ENCODE peak calls at places on chromosomes 7 and 10, in five cellular contexts. N, X, C, D and Y are unnamed samples.

GRCh38 chr7:100944138-100944537 is 5.2 kb upstream of the MUC3A start:
- DNase-seq in N (no peak), X (no peak), C (no peak), D (no peak), Y (no peak)

GRCh38 chr10:101031796-101032636 is 982 bp downstream of the SFXN3 start:
- DNase-seq in N (no peak), X (no peak), C (peak), D (no peak), Y (no peak)

GRCh38 chr10:123571978-123572377 is 94.2 kb upstream of the GPR26 start:
- DNase-seq in N (no peak), X (no peak), C (no peak), D (no peak), Y (no peak)

GRCh38 chr10:44763331-44763730 is 147.8 kb upstream of the TMEM72 start:
- DNase-seq in N (no peak), X (no peak), C (no peak), D (no peak), Y (no peak)

GRCh38 chr10:131129544-131129943 is 182.0 kb downstream of the TCERG1L start:
- DNase-seq in N (no peak), X (no peak), C (no peak), D (no peak), Y (no peak)

GRCh38 chr10:93875032-93875358 is 18.8 kb upstream of the SLC35G1 start:
- DNase-seq in N (no peak), X (no peak), C (no peak), D (no peak), Y (no peak)

GRCh38 chr7:17660116-17660515 is 280.2 kb downstream of the SNX13 start:
- DNase-seq in N (no peak), X (no peak), C (no peak), D (no peak), Y (no peak)

GRCh38 chr7:131197920-131198610 is 129.6 kb upstream of the MKLN1 start:
- DNase-seq in N (no peak), X (no peak), C (no peak), D (no peak), Y (no peak)

GRCh38 chr10:69911571-69912528 is 110.1 kb downstream of the COL13A1 start:
- DNase-seq in N (no peak), X (no peak), C (no peak), D (no peak), Y (no peak)

GRCh38 chr7:40186586-40186985 is 51.8 kb downstream of the SUGCT start:
- DNase-seq in N (no peak), X (no peak), C (peak), D (no peak), Y (no peak)

GRCh38 chr7:69803699-69804516 is 205.6 kb downstream of the AUTS2 start:
- DNase-seq in N (no peak), X (no peak), C (no peak), D (no peak), Y (peak)

GRCh38 chr10:117163061-117163953 is 25.2 kb upstream of the VAX1 start:
- DNase-seq in N (peak), X (no peak), C (no peak), D (no peak), Y (no peak)

GRCh38 chr10:5776881-5777197 is 36.4 kb downstream of the GDI2 start:
- DNase-seq in N (no peak), X (no peak), C (no peak), D (no peak), Y (no peak)

GRCh38 chr7:130794619-130794922 is 60.6 kb upstream of the KLF14 start:
- DNase-seq in N (no peak), X (no peak), C (no peak), D (no peak), Y (no peak)

GRCh38 chr7:102024769-102025391 is 207.5 kb downstream of the CUX1 start:
- DNase-seq in N (no peak), X (no peak), C (peak), D (no peak), Y (no peak)

GRCh38 chr10:126251778-126252407 is 136.4 kb downstream of the ADAM12 start:
- DNase-seq in N (no peak), X (no peak), C (no peak), D (no peak), Y (no peak)

GRCh38 chr10:95049919-95050318 is 19.4 kb downstream of the CYP2C8 start:
- DNase-seq in N (no peak), X (no peak), C (no peak), D (no peak), Y (no peak)

GRCh38 chr10:55266797-55267196 is 465.8 kb upstream of the PCDH15 start:
- DNase-seq in N (no peak), X (no peak), C (no peak), D (no peak), Y (no peak)

GRCh38 chr10:49709934-49710333 is 30.5 kb downstream of the C10orf53 start:
- DNase-seq in N (no peak), X (no peak), C (no peak), D (no peak), Y (no peak)

GRCh38 chr7:4139656-4140320 is 542.3 kb upstream of the FOXK1 start:
- DNase-seq in N (no peak), X (no peak), C (no peak), D (no peak), Y (no peak)

GRCh38 chr10:88616250-88616977 is 29.9 kb downstream of the LIPJ start:
- DNase-seq in N (no peak), X (no peak), C (no peak), D (no peak), Y (no peak)
- TF ChIP-seq SUZ12 in N (no peak), X (no peak), C (no peak), D (no peak), Y (no peak)

GRCh38 chr7:134425777-134426176 is 33.1 kb downstream of the AKR1B1 start:
- DNase-seq in N (no peak), X (no peak), C (no peak), D (no peak), Y (no peak)

GRCh38 chr7:134427896-134428295 is 31.0 kb downstream of the AKR1B1 start:
- DNase-seq in N (no peak), X (no peak), C (no peak), D (no peak), Y (no peak)

GRCh38 chr7:134431805-134432204 is 27.1 kb downstream of the AKR1B1 start:
- DNase-seq in N (no peak), X (no peak), C (peak), D (no peak), Y (no peak)

GRCh38 chr7:134429481-134429880 is 29.4 kb downstream of the AKR1B1 start:
- DNase-seq in N (no peak), X (no peak), C (no peak), D (no peak), Y (no peak)

DNA sequence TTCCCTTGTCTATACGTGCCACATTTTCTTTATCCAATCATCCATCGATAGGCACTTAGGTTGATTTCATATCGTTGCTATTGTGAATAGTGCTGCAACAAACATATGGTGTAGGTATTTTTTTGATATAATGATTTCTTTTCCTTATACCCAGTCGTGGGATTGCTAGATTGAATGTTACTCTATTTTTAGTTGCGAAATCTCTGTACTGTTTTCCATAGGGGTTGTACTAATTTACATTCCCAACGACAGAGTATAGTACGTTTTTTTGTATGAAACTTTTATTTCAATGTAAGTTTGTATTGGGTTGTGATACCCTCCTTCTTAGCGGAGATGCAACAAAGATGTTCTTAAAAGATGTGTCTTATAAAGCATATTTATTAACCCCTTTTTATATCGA is 30.0 kb downstream of the AKR1B1 start:
- DNase-seq in N (no peak), X (no peak), C (no peak), D (no peak), Y (no peak)
- TF ChIP-seq SUZ12 in N (no peak), X (no peak), C (no peak), D (no peak), Y (no peak)

DNA sequence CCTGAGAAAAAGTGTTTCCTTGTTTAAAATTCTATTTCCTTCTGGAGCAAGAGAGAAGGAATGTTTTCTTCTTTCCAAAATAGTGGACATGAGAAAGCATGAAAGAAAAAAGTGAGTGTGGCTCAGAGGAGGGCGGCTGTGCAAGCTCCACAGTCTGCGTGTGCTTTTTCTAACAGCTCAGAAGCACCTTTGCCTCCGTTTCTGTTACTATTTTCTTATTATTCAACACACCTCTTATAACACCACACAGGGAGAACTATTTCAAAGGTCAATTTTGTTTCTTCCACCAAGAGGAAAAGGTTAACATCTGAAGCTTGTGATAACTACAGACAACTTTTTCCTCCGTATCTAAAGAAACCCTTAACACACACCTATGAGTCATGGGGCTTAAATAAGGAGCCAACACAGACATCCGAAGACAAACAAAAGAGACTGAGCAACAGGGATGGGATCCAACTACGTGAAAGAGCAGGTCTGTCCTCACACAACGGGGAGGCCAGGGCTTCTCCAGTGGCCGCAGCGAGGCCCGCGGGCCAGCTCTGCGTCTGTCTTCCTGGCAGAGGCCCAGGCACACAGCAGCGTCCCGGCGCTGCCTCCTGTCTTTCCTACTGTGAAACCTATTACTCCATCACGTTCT is 36.2 kb upstream of the NCAPG2 start:
- DNase-seq in N (no peak), X (no peak), C (no peak), D (no peak), Y (no peak)
- TF ChIP-seq SUZ12 in N (no peak), X (no peak), C (no peak), D (no peak), Y (no peak)

DNA sequence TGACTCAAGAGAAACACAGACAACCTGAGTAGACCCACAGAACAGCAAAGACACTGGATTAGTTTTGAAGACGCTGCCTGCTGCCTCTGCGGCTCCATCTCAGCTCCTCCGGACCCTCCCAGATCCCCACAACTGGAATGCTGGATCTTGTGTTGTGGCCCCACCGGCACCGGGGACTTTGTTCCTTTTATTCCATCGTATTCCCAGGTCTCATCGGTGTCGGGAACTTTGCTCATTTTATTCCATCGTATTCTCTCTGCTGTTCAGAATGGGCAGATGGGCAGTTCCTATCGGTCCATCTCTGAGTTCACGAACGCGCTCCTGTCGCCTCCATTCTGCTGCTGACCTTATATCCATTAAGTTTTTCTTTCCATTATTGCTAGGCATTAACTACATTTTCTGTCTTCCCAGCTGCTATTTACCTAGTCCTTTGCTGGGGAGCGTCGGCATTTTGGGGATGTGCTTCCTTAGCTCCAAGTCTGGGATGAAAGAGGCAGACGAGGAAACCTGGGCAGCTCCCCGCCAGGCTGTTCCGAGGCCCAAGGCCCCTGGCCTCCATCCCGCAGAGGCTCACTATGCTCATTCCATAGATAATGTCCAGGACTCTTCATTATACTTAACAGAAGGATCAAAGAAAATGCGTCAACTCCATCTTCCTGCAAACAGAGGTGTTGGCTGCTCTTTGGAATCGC is 192.4 kb downstream of the MAD1L1 start:
- DNase-seq in N (no peak), X (no peak), C (no peak), D (no peak), Y (no peak)
- TF ChIP-seq SUZ12 in N (no peak), X (no peak), C (no peak), D (no peak), Y (no peak)

GRCh38 chr7:33788493-33788892 is 116.8 kb upstream of the BMPER start:
- DNase-seq in N (no peak), X (no peak), C (no peak), D (no peak), Y (no peak)
- TF ChIP-seq SUZ12 in N (no peak), X (no peak), C (no peak), D (no peak), Y (no peak)

GRCh38 chr7:134462337-134462925 is 3.5 kb upstream of the AKR1B1 start:
- DNase-seq in N (no peak), X (no peak), C (peak), D (no peak), Y (no peak)
- TF ChIP-seq SUZ12 in N (no peak), X (no peak), C (no peak), D (no peak), Y (no peak)

GRCh38 chr7:97847791-97848190 is 24.4 kb downstream of the ASNS start:
- DNase-seq in N (no peak), X (no peak), C (no peak), D (no peak), Y (no peak)
- TF ChIP-seq SUZ12 in N (no peak), X (no peak), C (no peak), D (no peak), Y (no peak)

GRCh38 chr7:55063633-55064032 is 44.8 kb downstream of the EGFR start:
- DNase-seq in N (no peak), X (no peak), C (no peak), D (no peak), Y (no peak)
- TF ChIP-seq SUZ12 in N (no peak), X (no peak), C (no peak), D (no peak), Y (no peak)

DNA sequence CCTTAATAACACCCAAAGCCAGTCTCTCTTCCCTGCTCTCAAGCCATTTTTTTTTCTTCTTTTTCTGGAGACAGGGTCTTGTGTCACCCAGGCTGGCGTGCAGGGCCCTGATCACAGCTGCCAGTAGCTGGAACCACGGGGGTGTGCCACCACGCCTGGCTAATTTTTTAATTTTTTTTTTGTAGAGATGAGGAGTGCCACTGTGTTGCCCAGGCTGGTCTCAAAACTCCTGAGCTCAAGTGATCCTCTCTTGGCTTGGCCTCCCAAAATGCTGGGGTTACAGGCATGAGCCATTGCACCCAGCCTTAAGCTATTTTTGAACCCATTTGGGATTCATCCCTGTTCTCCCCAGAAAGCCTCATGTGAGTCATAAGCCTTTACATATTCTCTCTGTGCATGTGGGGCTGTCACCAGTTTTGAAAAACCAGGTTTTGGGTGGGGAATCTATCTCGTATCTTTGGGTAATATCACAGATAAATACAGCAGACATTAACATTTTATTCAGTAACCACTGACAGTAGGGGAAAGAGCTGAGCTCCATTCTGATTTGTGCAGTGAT is 15.5 kb downstream of the ZNF487 start:
- DNase-seq in N (no peak), X (no peak), C (no peak), D (no peak), Y (no peak)
- TF ChIP-seq SUZ12 in N (no peak), X (no peak), C (no peak), D (no peak), Y (no peak)

GRCh38 chr7:75599244-75599771 is 107.2 kb downstream of the SPDYE5 start:
- DNase-seq in N (no peak), X (no peak), C (no peak), D (no peak), Y (no peak)

GRCh38 chr7:75595766-75596165 is 103.6 kb downstream of the SPDYE5 start:
- DNase-seq in N (no peak), X (no peak), C (no peak), D (no peak), Y (no peak)

GRCh38 chr7:75601539-75601938 is 109.4 kb downstream of the SPDYE5 start:
- DNase-seq in N (no peak), X (no peak), C (no peak), D (no peak), Y (no peak)

GRCh38 chr7:75591467-75591866 is 99.3 kb downstream of the SPDYE5 start:
- DNase-seq in N (no peak), X (no peak), C (no peak), D (no peak), Y (no peak)

GRCh38 chr7:75596727-75597614 is 104.9 kb downstream of the SPDYE5 start:
- DNase-seq in N (no peak), X (no peak), C (no peak), D (no peak), Y (peak)
- TF ChIP-seq SUZ12 in N (no peak), X (no peak), C (no peak), D (no peak), Y (no peak)